ENCODE peak calls at places on chromosomes 3 and 15, in six cellular contexts. N is progenitor cell of endocrine pancreas; S is stimulated activated CD8-positive, alpha-beta memory T cell treated with anti-CD3 and anti-CD28 coated beads, Interleukin-12 subunit alpha, Interleukin-12 subunit beta, amount 100 ng/mL, for 4 hours; P is GM19239; M is stimulated activated CD4-positive, alpha-beta T cell treated with anti-CD3 and anti-CD28 coated beads, Interleukin-2, amount 100 ng/mL, for 48 hours; V is activated gamma-delta T cell treated with Interleukin-2 at 50 U/mL for 16 hours. J is an unnamed sample.

GRCh38 chr15:100863406-100864198 is 16.0 kb upstream of the ALDH1A3 start:
- DNase-seq in N (no peak), S (no peak), P (no peak), M (no peak), V (no peak), J (no peak)

GRCh38 chr3:188700497-188700896 is 471.3 kb upstream of the TPRG1 start:
- DNase-seq in N (no peak), S (no peak), P (no peak), M (no peak), V (no peak), J (no peak)

GRCh38 chr15:77597804-77598453 is 34.8 kb downstream of the LINGO1 start:
- DNase-seq in N (no peak), S (no peak), P (no peak), M (no peak), V (no peak), J (no peak)

GRCh38 chr3:140117111-140117526 is 182.1 kb downstream of the CLSTN2 start:
- DNase-seq in N (no peak), S (no peak), P (no peak), M (no peak), V (no peak), J (no peak)

GRCh38 chr3:175956964-175957363 is 1097.8 kb downstream of the NAALADL2 start:
- DNase-seq in N (no peak), S (no peak), P (no peak), M (no peak), V (no peak), J (no peak)

GRCh38 chr3:44831241-44831640 is 30.5 kb upstream of the TMEM42 start:
- DNase-seq in N (no peak), S (no peak), P (no peak), M (no peak), V (no peak), J (no peak)

GRCh38 chr3:125512135-125512920 is 7.7 kb downstream of the SNX4 start:
- DNase-seq in N (no peak), S (no peak), P (no peak), M (peak; percentile 40), V (no peak), J (no peak)

GRCh38 chr3:106792716-106793115 is 584.5 kb upstream of the CCDC54 start:
- DNase-seq in N (no peak), S (no peak), P (no peak), M (no peak), V (no peak), J (no peak)

GRCh38 chr3:3798641-3799113 is 554 bp upstream of the LRRN1 start:
- DNase-seq in N (peak; percentile 38), S (peak; percentile 15), P (no peak), M (peak; percentile 19), V (peak; percentile 50), J (no peak)

GRCh38 chr3:196517919-196518318 is 2.8 kb upstream of the SMCO1 start:
- DNase-seq in N (no peak), S (no peak), P (no peak), M (no peak), V (no peak), J (no peak)

GRCh38 chr15:49024840-49025239 is 21.4 kb downstream of the SECISBP2L start:
- DNase-seq in N (no peak), S (no peak), P (no peak), M (no peak), V (no peak), J (no peak)

GRCh38 chr15:41512078-41512394 is 1.6 kb downstream of the LTK start:
- DNase-seq in N (no peak), S (no peak), P (no peak), M (no peak), V (no peak), J (no peak)

GRCh38 chr15:75578206-75578947 is 738 bp downstream of the PTPN9 start:
- DNase-seq in N (peak; percentile 24), S (peak; percentile 10), P (peak; percentile 39), M (peak; percentile 21), V (peak; percentile 7), J (no peak)

GRCh38 chr3:151426337-151426648 is 34.6 kb downstream of the IGSF10 start:
- DNase-seq in N (no peak), S (no peak), P (no peak), M (no peak), V (no peak), J (no peak)

GRCh38 chr15:82571722-82572222 is 31.5 kb upstream of the RPS17 start:
- DNase-seq in N (no peak), S (no peak), P (no peak), M (no peak), V (no peak), J (no peak)

GRCh38 chr3:194284351-194284750 is 66.8 kb downstream of the CPN2 start:
- DNase-seq in N (no peak), S (no peak), P (no peak), M (no peak), V (no peak), J (peak; percentile 27)

GRCh38 chr3:106135451-106136160 is 266.8 kb upstream of the CBLB start:
- DNase-seq in N (no peak), S (no peak), P (no peak), M (no peak), V (no peak), J (no peak)

GRCh38 chr3:128572644-128573105 is 77.9 kb downstream of the RPN1 start:
- DNase-seq in N (no peak), S (no peak), P (peak; percentile 37), M (peak; percentile 18), V (no peak), J (no peak)

GRCh38 chr15:99446565-99447496 is 119.0 kb upstream of the MEF2A start:
- DNase-seq in N (no peak), S (no peak), P (no peak), M (no peak), V (no peak), J (no peak)

GRCh38 chr3:113436794-113437193 is 4.5 kb downstream of the CFAP44 start:
- DNase-seq in N (no peak), S (no peak), P (no peak), M (no peak), V (no peak), J (no peak)

GRCh38 chr3:133992385-133992784 is 37.3 kb downstream of the SLCO2A1 start:
- DNase-seq in N (no peak), S (no peak), P (no peak), M (no peak), V (no peak), J (no peak)

GRCh38 chr3:38524141-38524739 is 28.1 kb downstream of the EXOG start:
- DNase-seq in N (no peak), S (no peak), P (no peak), M (no peak), V (no peak), J (no peak)

GRCh38 chr3:188520466-188520865 is 366.5 kb downstream of the LPP start:
- DNase-seq in N (no peak), S (no peak), P (no peak), M (no peak), V (no peak), J (no peak)

GRCh38 chr3:114376091-114376490 is 82.3 kb downstream of the TIGIT start:
- DNase-seq in N (no peak), S (no peak), P (no peak), M (no peak), V (no peak), J (no peak)

GRCh38 chr3:40404591-40405198 is 17.7 kb downstream of the ENTPD3 start:
- DNase-seq in N (no peak), S (no peak), P (no peak), M (no peak), V (no peak), J (no peak)

GRCh38 chr15:52370010-52370409 is 74.4 kb upstream of the MYO5C start:
- DNase-seq in N (no peak), S (no peak), P (no peak), M (no peak), V (no peak), J (no peak)

GRCh38 chr3:183975981-183976662 is 41.6 kb downstream of the ABCC5 start:
- DNase-seq in N (no peak), S (no peak), P (no peak), M (no peak), V (no peak), J (no peak)

GRCh38 chr3:16073218-16073617 is 101.3 kb upstream of the GALNT15 start:
- DNase-seq in N (no peak), S (no peak), P (no peak), M (no peak), V (no peak), J (no peak)

GRCh38 chr3:35537265-35537664 is 102.1 kb upstream of the ARPP21 start:
- DNase-seq in N (no peak), S (no peak), P (no peak), M (no peak), V (no peak), J (no peak)

J was measured in breast epithelium.